ENCODE peak calls at places on chromosomes 11 and 22, in nine cellular contexts. C, L, Y, K, W, X, U, R and M are unnamed samples.

GRCh38 chr11:119421351-119421750 is 1.6 kb downstream of the THY1 start:
- DNase-seq in X (no peak), R (no peak), U (no peak), K (no peak), C (no peak), Y (no peak), W (no peak), L (no peak), M (no peak)

GRCh38 chr11:128453444-128454336 is 133.7 kb downstream of the ETS1 start:
- DNase-seq in L (peak; percentile 86), X (no peak), U (no peak), K (no peak), Y (peak; percentile 65), C (peak; percentile 59), W (no peak), R (peak; percentile 48), M (peak; percentile 93)

GRCh38 chr22:41524809-41525449 is 19.3 kb downstream of the POLR3H start:
- DNase-seq in W (no peak), Y (peak; percentile 81), X (no peak), R (no peak), C (peak; percentile 31), U (no peak), L (no peak), K (peak; percentile 88), M (no peak)

GRCh38 chr22:50684986-50685385 is 12.4 kb downstream of the SHANK3 start:
- DNase-seq in U (peak; percentile 24), R (no peak), K (no peak), C (peak; percentile 13), L (no peak), Y (no peak), X (peak; percentile 30), W (no peak), M (no peak)

GRCh38 chr11:59802639-59803176 is 7.9 kb downstream of the MRPL16 start:
- DNase-seq in X (peak; percentile 8), K (peak; percentile 54), C (no peak), R (no peak), L (no peak), Y (no peak), W (no peak), U (no peak), M (no peak)

GRCh38 chr11:114909866-114910265 is 231.5 kb downstream of the NXPE2 start:
- DNase-seq in L (no peak), W (no peak), X (no peak), R (no peak), K (no peak), U (no peak), C (no peak), Y (no peak), M (no peak)

GRCh38 chr11:75301131-75301530 is 50.3 kb downstream of the ARRB1 start:
- DNase-seq in Y (peak; percentile 34), L (no peak), K (no peak), W (no peak), C (no peak), X (no peak), U (peak; percentile 14), R (peak; percentile 28), M (no peak)

GRCh38 chr11:130675456-130675855 is 227.0 kb downstream of the ADAMTS15 start:
- DNase-seq in W (no peak), U (peak; percentile 88), Y (peak; percentile 84), C (no peak), X (peak; percentile 52), R (peak; percentile 41), K (no peak), L (no peak), M (no peak)

GRCh38 chr11:96256604-96257003 is 86.4 kb downstream of the MAML2 start:
- DNase-seq in Y (no peak), K (no peak), C (no peak), X (no peak), U (no peak), R (no peak), W (no peak), L (no peak), M (no peak)

GRCh38 chr11:66373261-66373660 is 1.7 kb upstream of the SLC29A2 start:
- DNase-seq in K (no peak), C (no peak), U (no peak), Y (no peak), W (no peak), X (no peak), R (no peak), L (no peak), M (no peak)

GRCh38 chr22:50220603-50221409 is 20.0 kb downstream of the SELENOO start:
- DNase-seq in C (no peak), Y (no peak), U (no peak), L (no peak), W (no peak), X (no peak), K (no peak), R (no peak), M (no peak)

GRCh38 chr11:27087425-27087824 is 46.8 kb downstream of the BBOX1 start:
- DNase-seq in R (no peak), X (no peak), L (no peak), Y (no peak), U (no peak), W (no peak), K (no peak), C (no peak), M (peak; percentile 54)

GRCh38 chr22:25884121-25884520 is 142.1 kb downstream of the MYO18B start:
- DNase-seq in L (no peak), R (no peak), U (no peak), K (no peak), C (no peak), W (no peak), Y (no peak), X (peak; percentile 43), M (no peak)

GRCh38 chr22:25881353-25881752 is 139.4 kb downstream of the MYO18B start:
- DNase-seq in R (no peak), L (no peak), W (no peak), K (no peak), X (no peak), C (no peak), Y (no peak), U (no peak), M (no peak)

GRCh38 chr22:25882366-25882765 is 140.4 kb downstream of the MYO18B start:
- DNase-seq in K (no peak), R (no peak), X (no peak), Y (no peak), W (no peak), C (no peak), U (no peak), L (no peak), M (no peak)

GRCh38 chr22:25878933-25879332 is 136.9 kb downstream of the MYO18B start:
- DNase-seq in K (no peak), R (no peak), W (no peak), C (no peak), Y (no peak), U (no peak), L (no peak), X (no peak), M (no peak)

DNA sequence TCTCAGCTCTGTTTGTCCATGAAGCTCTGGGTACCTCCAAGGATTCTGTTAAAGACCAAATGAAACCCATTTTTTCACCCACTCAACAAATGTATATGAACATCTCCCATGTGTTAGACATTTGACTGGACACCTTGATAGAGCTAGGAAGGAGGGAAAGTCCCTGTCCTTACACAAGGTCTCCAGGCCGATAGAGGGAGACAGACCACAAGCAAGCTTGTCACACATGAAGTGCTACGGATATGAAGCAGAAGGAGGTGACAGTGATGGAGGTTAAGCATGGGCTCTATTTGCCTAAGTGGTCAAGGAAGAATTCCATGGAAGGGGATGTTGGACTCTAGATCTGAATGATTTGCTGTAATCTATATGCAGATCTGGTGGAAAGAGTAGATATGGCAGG is 138.5 kb downstream of the MYO18B start:
- DNase-seq in W (no peak), L (no peak), X (no peak), C (no peak), R (no peak), Y (no peak), K (no peak), U (no peak), M (no peak)
- TF ChIP-seq CTCF in W (no peak), L (no peak), X (no peak), C (no peak), R (no peak), Y (no peak), K (no peak), U (no peak), M (no peak)

GRCh38 chr11:108121274-108122155 is at the start of gene ACAT1:
- DNase-seq in X (peak; percentile 100), R (peak; percentile 98), L (peak; percentile 73), Y (peak; percentile 99), U (peak; percentile 100), W (peak; percentile 94), K (peak; percentile 98), C (peak; percentile 99), M (no peak)
- TF ChIP-seq CTCF in X (no peak), R (peak; percentile 25), L (no peak), Y (no peak), U (peak; percentile 30), W (peak; percentile 17), K (peak; percentile 3), C (peak; percentile 65), M (peak; percentile 18)

GRCh38 chr22:35407352-35407751 is 7.4 kb downstream of the MCM5 start:
- DNase-seq in R (no peak), Y (no peak), U (no peak), L (no peak), X (no peak), W (no peak), K (no peak), C (no peak), M (no peak)

GRCh38 chr22:35410663-35411034 is 10.7 kb downstream of the MCM5 start:
- DNase-seq in X (no peak), U (no peak), W (no peak), Y (no peak), L (no peak), K (no peak), R (no peak), C (no peak), M (no peak)

GRCh38 chr22:35411112-35411511 is 11.2 kb downstream of the MCM5 start:
- DNase-seq in W (peak; percentile 59), Y (no peak), X (no peak), K (no peak), C (no peak), R (no peak), U (no peak), L (no peak), M (no peak)

GRCh38 chr22:35406443-35406842 is 6.5 kb downstream of the MCM5 start:
- DNase-seq in U (no peak), L (no peak), Y (no peak), C (no peak), X (no peak), R (no peak), K (no peak), W (no peak), M (no peak)

GRCh38 chr22:35409783-35410662 is 10.1 kb downstream of the MCM5 start:
- DNase-seq in K (peak; percentile 79), X (no peak), L (no peak), U (no peak), Y (no peak), R (no peak), W (peak; percentile 96), C (no peak), M (no peak)
- TF ChIP-seq CTCF in K (no peak), X (no peak), L (no peak), U (no peak), Y (no peak), R (no peak), W (no peak), C (no peak), M (no peak)

DNA sequence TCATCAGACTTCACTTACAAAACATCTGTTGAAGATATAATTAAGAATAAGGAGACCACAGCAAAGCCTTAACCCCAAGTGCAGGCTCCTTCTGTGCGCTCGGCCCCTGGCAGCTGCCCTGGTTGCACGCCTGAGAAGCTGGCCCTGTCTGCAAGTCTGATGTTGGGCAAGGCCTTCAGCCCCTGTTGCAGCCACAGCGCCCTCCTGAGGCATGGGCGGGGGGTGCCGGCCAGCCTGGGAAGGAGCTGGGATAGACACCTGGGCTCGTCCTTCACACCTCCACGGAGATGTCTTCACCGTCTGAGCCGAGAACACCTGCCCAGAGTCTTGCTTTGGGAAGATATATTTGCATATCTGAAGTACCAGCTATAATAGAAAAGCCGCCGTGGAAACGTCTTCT is 104.1 kb downstream of the MPPED1 start:
- DNase-seq in C (no peak), W (no peak), R (no peak), K (no peak), L (no peak), U (no peak), X (no peak), Y (peak; percentile 35), M (no peak)
- TF ChIP-seq CTCF in C (no peak), W (no peak), R (no peak), K (no peak), L (no peak), U (no peak), X (no peak), Y (no peak), M (no peak)